ENCODE peak calls at places on chromosomes 13 and 19, in nine cellular contexts. One of them, this sample, is unnamed.

GRCh38 chr19:42280761-42281174 is 11.7 kb downstream of the CIC start:
- DNase-seq in transverse colon: peak; percentile 49
- DNase-seq in NB4: peak; percentile 76
- DNase-seq in stomach: no peak
- DNase-seq in right lobe of liver: no peak
- DNase-seq in tibial nerve: no peak
- DNase-seq in HCT116: no peak
- DNase-seq in K562: peak; percentile 67
- DNase-seq in body of pancreas: no peak
- DNase-seq in this sample: peak; percentile 82

GRCh38 chr13:29522044-29522685 is 73.3 kb downstream of the SLC7A1 start:
- DNase-seq in transverse colon: no peak
- DNase-seq in NB4: peak; percentile 35
- DNase-seq in stomach: no peak
- DNase-seq in right lobe of liver: no peak
- DNase-seq in tibial nerve: no peak
- DNase-seq in HCT116: no peak
- DNase-seq in K562: no peak
- DNase-seq in body of pancreas: no peak
- DNase-seq in this sample: peak; percentile 78

GRCh38 chr13:95624020-95624419 is 20.5 kb downstream of the DZIP1 start:
- DNase-seq in transverse colon: no peak
- DNase-seq in NB4: peak; percentile 69
- DNase-seq in stomach: no peak
- DNase-seq in right lobe of liver: no peak
- DNase-seq in tibial nerve: no peak
- DNase-seq in HCT116: peak; percentile 39
- DNase-seq in K562: peak; percentile 59
- DNase-seq in body of pancreas: no peak
- DNase-seq in this sample: peak; percentile 47

GRCh38 chr13:113854238-113855011 is 9.5 kb downstream of the GAS6 start:
- DNase-seq in transverse colon: no peak
- DNase-seq in NB4: peak; percentile 34
- DNase-seq in stomach: no peak
- DNase-seq in right lobe of liver: no peak
- DNase-seq in tibial nerve: no peak
- DNase-seq in HCT116: no peak
- DNase-seq in K562: no peak
- DNase-seq in body of pancreas: peak; percentile 19
- DNase-seq in this sample: no peak

GRCh38 chr13:28475916-28476725 is 18.8 kb downstream of the FLT1 start:
- DNase-seq in transverse colon: no peak
- DNase-seq in NB4: peak; percentile 84
- DNase-seq in stomach: no peak
- DNase-seq in right lobe of liver: no peak
- DNase-seq in tibial nerve: no peak
- DNase-seq in HCT116: peak; percentile 36
- DNase-seq in K562: peak; percentile 52
- DNase-seq in body of pancreas: no peak
- DNase-seq in this sample: no peak

GRCh38 chr19:47445937-47446402 is 25.7 kb downstream of the SLC8A2 start:
- DNase-seq in transverse colon: peak; percentile 43
- DNase-seq in NB4: peak; percentile 94
- DNase-seq in stomach: peak; percentile 43
- DNase-seq in right lobe of liver: no peak
- DNase-seq in tibial nerve: no peak
- DNase-seq in HCT116: no peak
- DNase-seq in K562: peak; percentile 75
- DNase-seq in body of pancreas: peak; percentile 58
- DNase-seq in this sample: no peak

GRCh38 chr13:62799931-62800436 is 1384.3 kb upstream of the PCDH20 start:
- DNase-seq in transverse colon: no peak
- DNase-seq in NB4: no peak
- DNase-seq in stomach: no peak
- DNase-seq in right lobe of liver: no peak
- DNase-seq in tibial nerve: no peak
- DNase-seq in HCT116: no peak
- DNase-seq in K562: no peak
- DNase-seq in body of pancreas: peak; percentile 14
- DNase-seq in this sample: no peak

GRCh38 chr13:29118471-29118870 is 298.3 kb downstream of the MTUS2 start:
- DNase-seq in transverse colon: no peak
- DNase-seq in NB4: no peak
- DNase-seq in stomach: no peak
- DNase-seq in right lobe of liver: no peak
- DNase-seq in tibial nerve: no peak
- DNase-seq in HCT116: no peak
- DNase-seq in K562: no peak
- DNase-seq in body of pancreas: no peak
- DNase-seq in this sample: no peak

DNA sequence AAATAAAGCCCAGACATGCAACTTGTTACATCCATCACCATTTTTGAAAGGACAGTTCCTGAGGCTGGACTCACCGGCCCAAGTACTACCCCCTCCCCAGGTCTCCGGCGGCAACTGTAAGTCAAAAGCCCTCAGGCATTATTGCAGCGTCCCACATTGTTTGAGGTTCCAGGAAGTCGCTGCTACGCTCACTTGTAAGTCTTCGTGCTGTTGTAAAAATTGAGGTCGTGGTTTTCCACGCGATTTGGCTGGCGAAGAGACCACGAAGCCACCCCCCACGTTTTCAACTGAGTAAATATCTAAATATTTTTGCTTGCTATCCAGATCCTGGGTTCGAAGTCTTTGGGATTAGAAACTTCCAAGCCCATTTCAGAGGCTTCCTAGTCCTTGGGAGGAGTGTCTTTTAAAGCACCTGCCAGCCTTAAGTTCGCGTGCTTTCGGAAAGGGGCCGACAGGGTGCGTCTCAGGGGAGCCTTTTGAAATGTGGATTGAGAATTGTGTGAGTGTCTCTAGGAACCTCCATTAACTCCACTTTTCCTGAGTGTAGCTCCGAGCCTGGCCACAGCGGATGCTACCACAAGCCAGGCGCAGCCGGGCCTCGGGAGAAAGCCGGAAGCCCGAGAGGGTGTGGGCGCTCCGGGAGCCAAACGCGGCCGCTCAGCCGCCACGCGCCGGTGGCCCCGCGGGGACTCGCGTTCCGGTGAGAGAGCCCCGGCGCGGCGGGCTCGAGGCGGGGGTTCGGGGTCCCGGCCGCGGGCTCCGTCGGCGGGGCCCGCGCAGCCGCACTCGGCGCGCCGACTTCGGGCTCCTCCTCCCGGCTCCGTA is at the start of gene FNDC3A:
- DNase-seq in transverse colon: peak; percentile 49
- DNase-seq in NB4: peak; percentile 91
- DNase-seq in stomach: peak; percentile 41
- DNase-seq in right lobe of liver: peak; percentile 47
- DNase-seq in tibial nerve: no peak
- DNase-seq in HCT116: peak; percentile 29
- DNase-seq in K562: peak; percentile 48
- DNase-seq in body of pancreas: peak; percentile 79
- DNase-seq in this sample: peak; percentile 31
- TF ChIP-seq POLR2A in transverse colon: peak; percentile 8
- TF ChIP-seq POLR2A in NB4: peak; percentile 70
- TF ChIP-seq POLR2A in stomach: no peak
- TF ChIP-seq POLR2A in right lobe of liver: no peak
- TF ChIP-seq POLR2A in tibial nerve: peak; percentile 36
- TF ChIP-seq POLR2A in HCT116: no peak
- TF ChIP-seq POLR2A in K562: no peak
- TF ChIP-seq POLR2A in body of pancreas: peak; percentile 55
- TF ChIP-seq POLR2A in this sample: no peak

DNA sequence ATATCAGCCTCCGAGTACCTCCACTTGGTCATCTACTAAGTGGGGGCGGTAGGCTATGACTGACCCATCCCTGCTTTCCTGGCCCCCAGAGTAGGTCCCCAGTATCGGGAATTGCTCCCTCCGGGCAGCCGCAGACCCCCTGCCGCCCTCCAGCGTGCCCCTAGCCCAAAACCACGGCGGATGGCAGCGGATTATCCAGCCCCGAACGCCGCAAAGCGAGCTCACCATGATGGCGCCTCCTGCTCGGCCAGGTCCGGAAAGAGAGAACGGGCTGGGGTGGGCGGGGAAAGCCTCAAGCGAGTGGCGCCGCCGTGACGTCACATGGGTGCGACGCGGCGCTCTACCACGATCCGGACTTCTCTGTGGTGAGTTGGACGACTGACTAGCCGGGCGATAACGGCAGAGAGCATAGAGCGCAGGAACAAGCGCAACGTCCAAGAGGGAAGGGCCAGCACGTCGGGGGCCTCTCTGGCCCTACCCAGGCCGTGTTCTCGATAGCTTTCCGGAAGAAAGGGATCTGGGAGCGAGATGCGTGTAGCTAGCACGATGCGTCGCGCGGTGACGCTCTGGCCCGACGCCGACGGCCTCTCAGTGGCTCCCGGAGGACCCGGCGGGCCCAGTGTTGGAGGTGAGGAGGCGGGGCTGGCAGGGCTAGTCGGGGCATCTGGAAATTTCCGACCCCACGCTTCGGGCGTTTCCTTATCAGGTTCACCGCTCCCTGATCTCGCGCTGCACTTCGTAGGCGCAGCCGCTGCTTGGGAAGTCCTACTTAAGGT is at the start of the genes RPL18 and SPHK2:
- DNase-seq in transverse colon: peak; percentile 98
- DNase-seq in NB4: peak; percentile 100
- DNase-seq in stomach: peak; percentile 97
- DNase-seq in right lobe of liver: peak; percentile 98
- DNase-seq in tibial nerve: peak; percentile 95
- DNase-seq in HCT116: peak; percentile 99
- DNase-seq in K562: peak; percentile 99
- DNase-seq in body of pancreas: peak; percentile 98
- DNase-seq in this sample: peak; percentile 77
- TF ChIP-seq POLR2A in transverse colon: peak; percentile 96
- TF ChIP-seq POLR2A in NB4: no peak
- TF ChIP-seq POLR2A in stomach: peak; percentile 73
- TF ChIP-seq POLR2A in right lobe of liver: peak; percentile 94
- TF ChIP-seq POLR2A in tibial nerve: peak; percentile 80
- TF ChIP-seq POLR2A in HCT116: peak; percentile 86
- TF ChIP-seq POLR2A in K562: peak; percentile 99
- TF ChIP-seq POLR2A in body of pancreas: peak; percentile 85
- TF ChIP-seq POLR2A in this sample: peak; percentile 78

DNA sequence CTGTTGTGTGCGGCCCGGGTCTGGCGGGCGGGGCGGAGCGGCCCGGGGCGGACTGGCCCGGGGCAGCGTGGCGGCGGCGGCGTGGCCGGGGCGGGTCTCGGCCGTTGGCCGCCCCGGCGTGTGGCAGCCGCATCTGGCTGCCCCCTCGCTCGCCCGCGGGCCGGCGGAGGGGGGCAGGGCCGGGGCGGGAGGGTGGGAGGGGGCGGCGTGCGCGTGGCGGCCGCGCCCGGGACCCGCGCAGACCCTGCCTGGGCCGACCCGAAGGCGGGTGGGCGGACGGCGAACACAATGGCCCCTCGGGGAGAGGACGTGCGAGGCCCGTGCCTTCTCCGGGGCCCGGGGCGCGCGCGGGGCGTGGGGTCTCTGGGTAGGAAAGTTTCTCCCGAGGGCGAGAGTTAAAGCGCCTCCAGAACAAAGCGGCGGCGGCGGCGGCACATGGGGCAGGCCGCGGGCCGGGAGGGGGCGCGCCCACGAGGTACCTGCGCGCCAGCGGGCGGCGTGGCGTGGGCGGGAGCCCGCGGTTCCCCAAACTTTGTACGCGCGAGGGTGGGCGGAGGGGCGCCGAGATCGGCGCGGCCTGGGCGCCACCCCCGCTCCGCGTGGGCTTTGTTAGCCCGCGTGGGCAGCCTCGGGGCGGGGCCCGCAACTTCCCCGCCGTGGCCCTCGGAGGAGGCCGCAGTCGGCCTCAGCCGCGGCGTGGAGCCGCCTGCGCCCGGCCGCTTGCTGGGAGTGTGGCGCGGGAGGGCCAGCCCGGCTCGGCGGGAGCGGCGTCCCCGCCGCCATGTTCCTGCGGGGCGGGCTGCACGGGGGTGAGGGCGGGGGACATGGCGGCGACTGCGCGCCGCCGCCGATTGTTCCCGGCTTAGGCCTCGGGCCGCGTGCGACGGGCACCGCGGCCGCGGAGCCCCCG is 764 bp downstream of the MIR17HG start:
- DNase-seq in transverse colon: peak; percentile 56
- DNase-seq in NB4: no peak
- DNase-seq in stomach: peak; percentile 53
- DNase-seq in right lobe of liver: peak; percentile 67
- DNase-seq in tibial nerve: peak; percentile 20
- DNase-seq in HCT116: no peak
- DNase-seq in K562: peak; percentile 90
- DNase-seq in body of pancreas: peak; percentile 62
- DNase-seq in this sample: peak; percentile 66
- TF ChIP-seq POLR2A in transverse colon: no peak
- TF ChIP-seq POLR2A in NB4: no peak
- TF ChIP-seq POLR2A in stomach: no peak
- TF ChIP-seq POLR2A in right lobe of liver: no peak
- TF ChIP-seq POLR2A in tibial nerve: no peak
- TF ChIP-seq POLR2A in HCT116: no peak
- TF ChIP-seq POLR2A in K562: no peak
- TF ChIP-seq POLR2A in body of pancreas: peak; percentile 18
- TF ChIP-seq POLR2A in this sample: no peak

DNA sequence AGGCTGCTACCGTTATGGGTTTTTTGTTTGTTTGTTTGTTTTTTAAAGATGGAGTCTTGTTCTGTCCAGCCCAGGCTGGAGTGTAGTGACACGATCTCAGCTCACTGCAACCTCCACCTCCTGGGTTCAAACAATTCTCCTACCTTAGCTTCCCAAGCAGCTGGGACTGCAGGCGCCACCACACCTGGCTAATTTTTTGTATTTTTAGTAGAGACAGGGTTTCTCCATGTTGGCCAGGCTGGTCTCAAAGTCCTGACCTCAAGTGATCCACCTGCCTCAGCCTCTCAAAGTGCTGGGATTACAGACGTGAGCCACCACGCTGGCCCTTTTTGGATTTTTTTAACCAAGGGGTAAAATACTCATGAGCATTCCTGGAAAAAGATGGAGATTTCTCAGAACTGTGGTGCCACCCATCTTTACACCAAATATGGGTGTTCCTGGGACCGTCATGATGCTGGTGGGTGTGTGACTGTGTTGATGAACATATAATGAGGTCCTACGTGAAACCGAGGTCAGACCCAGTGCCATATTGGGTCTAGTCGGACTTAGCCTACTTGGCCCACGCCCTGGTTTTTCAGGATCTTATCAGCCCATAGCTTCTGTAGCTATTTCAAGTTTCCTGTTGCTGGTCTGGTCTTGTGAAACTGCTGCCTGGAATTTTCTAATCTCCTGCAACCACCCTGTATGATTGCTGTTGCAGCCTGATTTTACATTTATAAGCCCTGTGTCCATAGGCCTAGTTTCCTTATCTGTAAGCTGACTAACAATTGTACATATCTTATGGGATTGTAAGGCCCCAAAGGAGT is 6.2 kb downstream of the PPP1R15A start:
- DNase-seq in transverse colon: no peak
- DNase-seq in NB4: no peak
- DNase-seq in stomach: peak; percentile 59
- DNase-seq in right lobe of liver: no peak
- DNase-seq in tibial nerve: no peak
- DNase-seq in HCT116: no peak
- DNase-seq in K562: peak; percentile 98
- DNase-seq in body of pancreas: no peak
- DNase-seq in this sample: no peak
- TF ChIP-seq POLR2A in transverse colon: no peak
- TF ChIP-seq POLR2A in NB4: no peak
- TF ChIP-seq POLR2A in stomach: no peak
- TF ChIP-seq POLR2A in right lobe of liver: no peak
- TF ChIP-seq POLR2A in tibial nerve: no peak
- TF ChIP-seq POLR2A in HCT116: no peak
- TF ChIP-seq POLR2A in K562: peak; percentile 77
- TF ChIP-seq POLR2A in body of pancreas: no peak
- TF ChIP-seq POLR2A in this sample: no peak

This sample was measured in H54.